ENCODE peak calls at places on chromosomes 3 and 15, in five cellular contexts. J is left cardiac atrium; R is effector memory CD8-positive, alpha-beta T cell; U is BE2C; X is bronchial epithelial cell. N is an unnamed sample.

GRCh38 chr15:92025717-92026270 is 172.3 kb downstream of the SLCO3A1 start:
- DNase-seq in J (no peak), R (no peak), U (no peak), X (no peak), N (no peak)

GRCh38 chr3:127034990-127035652 is 52.2 kb downstream of the PLXNA1 start:
- DNase-seq in J (peak), R (no peak), U (peak), X (no peak), N (no peak)

GRCh38 chr15:83110361-83110760 is 2.9 kb downstream of the TM6SF1 start:
- DNase-seq in J (no peak), R (no peak), U (no peak), X (no peak), N (no peak)

GRCh38 chr3:188497021-188497420 is 343.1 kb downstream of the LPP start:
- DNase-seq in J (no peak), R (no peak), U (no peak), X (no peak), N (no peak)

GRCh38 chr3:48403533-48404439 is 26.1 kb downstream of the PLXNB1 start:
- DNase-seq in J (no peak), R (no peak), U (no peak), X (no peak), N (no peak)

GRCh38 chr3:166444756-166445155 is 607.5 kb upstream of the BCHE start:
- DNase-seq in J (no peak), R (no peak), U (no peak), X (peak), N (no peak)

GRCh38 chr3:64327039-64327804 is 102.0 kb upstream of the PRICKLE2 start:
- DNase-seq in J (peak), R (no peak), U (no peak), X (no peak), N (no peak)

GRCh38 chr3:41640076-41640475 is 321.8 kb downstream of the ULK4 start:
- DNase-seq in J (no peak), R (no peak), U (no peak), X (peak), N (no peak)

GRCh38 chr3:126521122-126521891 is 2.6 kb upstream of the CHST13 start:
- DNase-seq in J (peak), R (no peak), U (no peak), X (no peak), N (no peak)

GRCh38 chr3:37170097-37170496 is 4.3 kb downstream of the LRRFIP2 start:
- DNase-seq in J (no peak), R (no peak), U (no peak), X (no peak), N (no peak)

GRCh38 chr15:31839388-31839787 is 190.9 kb upstream of the CHRNA7 start:
- DNase-seq in J (no peak), R (no peak), U (no peak), X (no peak), N (no peak)

GRCh38 chr3:23991236-23992050 is 46.4 kb downstream of the NR1D2 start:
- DNase-seq in J (no peak), R (no peak), U (peak), X (no peak), N (no peak)

GRCh38 chr3:25782636-25782937 is 656 bp downstream of the NGLY1 start:
- DNase-seq in J (no peak), R (no peak), U (no peak), X (no peak), N (no peak)

GRCh38 chr3:42102569-42102968 is 11.4 kb downstream of the TRAK1 start:
- DNase-seq in J (no peak), R (no peak), U (no peak), X (peak), N (no peak)

GRCh38 chr3:155382396-155383042 is 89.0 kb upstream of the STRIT1 start:
- DNase-seq in J (peak), R (no peak), U (peak), X (peak), N (no peak)

GRCh38 chr3:117910820-117911524 is 1123.7 kb downstream of the IGSF11 start:
- DNase-seq in J (no peak), R (no peak), U (peak), X (no peak), N (no peak)

GRCh38 chr3:146544013-146544928 is at the start of gene PLSCR1:
- DNase-seq in J (peak), R (peak), U (peak), X (peak), N (peak)

GRCh38 chr3:48560648-48561018 is 2.9 kb downstream of the UCN2 start:
- DNase-seq in J (no peak), R (no peak), U (no peak), X (no peak), N (no peak)

GRCh38 chr15:91604122-91604521 is 249.4 kb upstream of the SLCO3A1 start:
- DNase-seq in J (no peak), R (no peak), U (no peak), X (no peak), N (no peak)

N was measured in cortex of kidney.